ENCODE peak calls at places on chromosomes 7 and 10, in seven cellular contexts. Z is OCI-LY7; V is CD8-positive, alpha-beta T cell; E is ovary; J is uterus; X is transverse colon; R is IMR-90. P is an unnamed sample. For H3K9me3, the result is how much of the 10 kb centered on the place peaks cover.

GRCh38 chr10:123831259-123831658 is 60.3 kb downstream of the CPXM2 start:
- DNase-seq in Z (no peak), V (no peak), E (no peak), J (no peak), X (no peak), R (no peak), P (no peak)

GRCh38 chr10:77180104-77180503 is 457.5 kb downstream of the KCNMA1 start:
- DNase-seq in Z (no peak), V (no peak), E (no peak), J (no peak), X (no peak), R (no peak), P (no peak)

GRCh38 chr7:118109607-118110006 is 74.4 kb upstream of the LSM8 start:
- DNase-seq in Z (no peak), V (no peak), E (no peak), J (no peak), X (no peak), R (no peak), P (peak)

GRCh38 chr7:2100278-2101205 is 132.2 kb downstream of the MAD1L1 start:
- DNase-seq in Z (peak), V (no peak), E (no peak), J (no peak), X (no peak), R (no peak), P (no peak)

GRCh38 chr7:106646256-106646655 is 14.7 kb downstream of the CCDC71L start:
- DNase-seq in Z (no peak), V (no peak), E (no peak), J (no peak), X (no peak), R (no peak), P (no peak)

GRCh38 chr10:72625276-72625607 is 637 bp downstream of the MICU1 start:
- DNase-seq in Z (no peak), V (no peak), E (no peak), J (no peak), X (no peak), R (no peak), P (no peak)

GRCh38 chr7:71613316-71613715 is 481.4 kb downstream of the GALNT17 start:
- DNase-seq in Z (no peak), V (no peak), E (no peak), J (no peak), X (no peak), R (no peak), P (no peak)

GRCh38 chr7:101911800-101912705 is 94.6 kb downstream of the CUX1 start:
- DNase-seq in Z (no peak), V (no peak), E (peak), J (peak), X (peak), R (peak), P (no peak)

GRCh38 chr7:138036135-138036534 is 34.2 kb upstream of the CREB3L2 start:
- DNase-seq in Z (no peak), V (no peak), E (no peak), J (no peak), X (no peak), R (no peak), P (no peak)

GRCh38 chr7:45143616-45144015 is 14.0 kb upstream of the RAMP3 start:
- DNase-seq in Z (no peak), V (no peak), E (no peak), J (no peak), X (no peak), R (peak), P (no peak)

GRCh38 chr10:96960872-96961271 is 128.8 kb downstream of the LCOR start:
- DNase-seq in Z (no peak), V (no peak), E (no peak), J (no peak), X (no peak), R (peak), P (no peak)

GRCh38 chr7:102840404-102840803 is 72.4 kb upstream of the LRRC17 start:
- DNase-seq in Z (no peak), V (no peak), E (no peak), J (no peak), X (no peak), R (no peak), P (no peak)

GRCh38 chr10:97788552-97789442 is 17.0 kb upstream of the SFRP5 start:
- DNase-seq in Z (no peak), V (no peak), E (no peak), J (no peak), X (peak), R (no peak), P (peak)

GRCh38 chr7:69428089-69428488 is 170.2 kb upstream of the AUTS2 start:
- DNase-seq in Z (no peak), V (no peak), E (no peak), J (no peak), X (no peak), R (no peak), P (no peak)
- H3K9me3 ChIP-seq in Z (under half), V (under half), E (under half), J (under half), X (under half), R (under half), P (under half)

DNA sequence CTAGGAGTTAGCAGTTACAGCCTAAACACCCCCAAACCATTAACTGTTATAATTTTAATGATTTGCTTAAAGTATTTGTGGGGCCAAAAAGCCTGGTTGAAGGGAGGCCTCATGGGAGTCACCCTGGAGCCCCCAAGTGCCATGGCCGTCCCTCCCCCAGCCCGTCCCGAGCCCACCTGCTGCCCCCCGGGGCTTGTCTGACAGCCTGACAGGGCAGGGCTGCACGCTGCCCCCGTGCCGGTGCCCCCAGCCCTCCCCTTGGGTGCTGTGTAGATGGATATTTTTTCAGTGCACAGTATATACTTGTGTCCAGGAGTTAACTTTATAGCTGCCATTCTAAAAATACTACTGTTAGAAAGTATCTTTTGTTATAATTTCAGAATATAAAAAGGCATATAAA is 108.4 kb downstream of the CYTH3 start:
- DNase-seq in Z (no peak), V (no peak), E (no peak), J (no peak), X (no peak), R (no peak), P (peak)
- H3K27ac ChIP-seq in Z (no peak), V (no peak), E (no peak), J (no peak), X (no peak), R (no peak), P (no peak)

DNA sequence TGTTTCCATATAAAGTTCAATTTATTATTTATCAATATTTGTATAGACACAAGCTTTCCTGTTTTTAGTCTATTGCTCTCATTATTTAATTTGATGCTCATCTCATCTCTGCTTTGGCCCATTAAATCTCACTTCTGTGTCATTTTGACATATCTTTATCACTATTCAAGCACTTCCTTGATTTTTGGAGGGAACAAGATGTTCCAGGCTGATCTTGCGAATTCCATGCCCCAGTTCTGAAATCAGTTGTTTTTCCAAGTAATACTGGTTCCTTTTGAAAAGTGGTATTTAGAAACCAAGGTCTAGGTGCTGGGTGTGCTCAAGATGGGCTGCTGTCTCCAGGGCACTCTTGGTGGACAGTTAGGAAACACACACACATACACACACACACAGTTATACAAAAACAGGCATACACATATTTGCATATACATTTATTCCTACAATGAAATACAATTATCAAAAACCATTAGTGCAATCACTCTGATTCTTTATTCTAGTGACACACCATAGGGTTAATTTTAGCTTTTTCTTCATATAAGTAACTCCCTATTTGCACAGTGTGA is 4.4 kb upstream of the RBM33 start:
- DNase-seq in Z (no peak), V (no peak), E (no peak), J (no peak), X (no peak), R (no peak), P (no peak)
- H3K9me3 ChIP-seq in Z (under half), V (under half), E (under half), J (under half), X (under half), R (under half), P (under half)

GRCh38 chr10:60286436-60287023 is 103.1 kb downstream of the ANK3 start:
- DNase-seq in Z (no peak), V (no peak), E (no peak), J (no peak), X (no peak), R (no peak), P (no peak)

GRCh38 chr10:60290558-60290957 is 99.1 kb downstream of the ANK3 start:
- DNase-seq in Z (no peak), V (no peak), E (no peak), J (no peak), X (no peak), R (no peak), P (no peak)

GRCh38 chr10:60289800-60290199 is 99.9 kb downstream of the ANK3 start:
- DNase-seq in Z (no peak), V (no peak), E (no peak), J (no peak), X (no peak), R (no peak), P (no peak)

GRCh38 chr10:60291354-60291930 is 98.2 kb downstream of the ANK3 start:
- DNase-seq in Z (no peak), V (no peak), E (no peak), J (no peak), X (no peak), R (no peak), P (no peak)

DNA sequence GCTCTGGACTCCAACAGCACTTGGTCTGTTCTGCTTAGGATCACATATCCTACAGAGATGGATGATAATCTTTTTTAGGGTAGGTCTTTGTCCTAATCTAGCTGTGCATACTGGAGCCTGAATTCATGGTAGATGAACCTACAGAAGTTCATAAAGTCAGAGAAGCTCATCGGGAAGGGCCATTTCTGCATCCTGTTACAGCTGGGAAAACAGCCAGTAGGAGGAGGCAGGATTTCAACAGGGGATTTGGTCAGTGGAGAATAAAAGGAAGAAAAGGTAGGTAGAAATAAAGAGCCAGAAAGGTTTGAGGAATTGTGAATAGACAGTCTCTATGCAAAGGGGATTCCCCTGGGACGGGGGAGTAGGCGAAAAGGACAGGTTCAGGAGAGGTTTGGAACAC is 101.4 kb downstream of the ANK3 start:
- DNase-seq in Z (no peak), V (no peak), E (no peak), J (no peak), X (no peak), R (no peak), P (no peak)
- H3K27ac ChIP-seq in Z (no peak), V (no peak), E (no peak), J (no peak), X (no peak), R (no peak), P (no peak)

GRCh38 chr10:131779661-131780394 is 121.0 kb upstream of the PPP2R2D start:
- DNase-seq in Z (no peak), V (no peak), E (no peak), J (no peak), X (no peak), R (no peak), P (no peak)
- H3K9me3 ChIP-seq in Z (under half), V (under half), E (under half), J (under half), X (under half), R (half or more), P (under half)

GRCh38 chr7:29892231-29892630 is 85.9 kb downstream of the WIPF3 start:
- DNase-seq in Z (no peak), V (no peak), E (no peak), J (no peak), X (no peak), R (no peak), P (no peak)
- H3K27ac ChIP-seq in Z (no peak), V (no peak), E (no peak), J (no peak), X (no peak), R (no peak), P (no peak)

GRCh38 chr7:56493196-56493595 is 377.0 kb upstream of the NUPR2 start:
- DNase-seq in Z (no peak), V (no peak), E (no peak), J (no peak), X (no peak), R (no peak), P (no peak)
- H3K9me3 ChIP-seq in Z (under half), V (under half), E (under half), J (under half), X (under half), R (half or more), P (under half)

DNA sequence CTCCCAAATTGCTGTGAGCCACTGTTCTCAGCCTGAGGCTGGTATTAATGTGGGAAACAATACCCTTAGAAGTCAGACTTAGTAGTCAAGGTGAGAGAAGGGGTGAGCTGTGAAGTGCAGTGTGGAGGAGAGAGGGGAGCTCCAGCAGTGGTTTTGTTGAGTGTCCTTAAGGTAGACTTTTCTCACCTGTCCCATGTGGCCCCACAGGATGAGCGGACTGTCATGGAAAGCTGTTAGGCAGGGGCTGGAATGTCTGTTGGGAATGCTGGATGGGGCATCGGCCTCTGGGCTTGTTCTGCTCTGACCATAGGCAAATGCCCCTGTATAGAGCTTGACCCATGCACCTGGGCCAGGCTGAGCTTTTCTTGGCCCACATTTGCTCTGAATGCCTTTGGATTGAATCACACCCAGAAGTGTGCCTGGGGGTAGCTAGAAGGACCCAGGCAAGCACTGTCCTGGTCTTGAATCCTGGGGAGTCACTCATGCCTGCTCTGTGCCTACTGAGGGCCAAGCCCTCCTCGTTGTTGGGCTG is 36.3 kb upstream of the SH2D4B start:
- DNase-seq in Z (no peak), V (no peak), E (no peak), J (no peak), X (no peak), R (no peak), P (no peak)
- H3K27ac ChIP-seq in Z (no peak), V (peak), E (no peak), J (peak), X (peak), R (no peak), P (peak)

GRCh38 chr10:29671968-29672367 is 37.2 kb upstream of the SVIL start:
- DNase-seq in Z (no peak), V (no peak), E (no peak), J (no peak), X (no peak), R (no peak), P (no peak)

GRCh38 chr10:29680091-29680490 is 45.3 kb upstream of the SVIL start:
- DNase-seq in Z (no peak), V (no peak), E (no peak), J (no peak), X (no peak), R (no peak), P (no peak)

GRCh38 chr10:29676732-29677131 is 42.0 kb upstream of the SVIL start:
- DNase-seq in Z (no peak), V (no peak), E (no peak), J (no peak), X (no peak), R (no peak), P (no peak)

GRCh38 chr10:29681700-29682444 is 47.1 kb upstream of the SVIL start:
- DNase-seq in Z (peak), V (peak), E (no peak), J (no peak), X (no peak), R (no peak), P (no peak)

GRCh38 chr10:29675984-29676383 is 41.2 kb upstream of the SVIL start:
- DNase-seq in Z (no peak), V (no peak), E (no peak), J (no peak), X (no peak), R (no peak), P (no peak)
- H3K9me3 ChIP-seq in Z (under half), V (under half), E (under half), J (under half), X (under half), R (under half), P (under half)

GRCh38 chr7:74672343-74672915 is 14.9 kb downstream of the GTF2I start:
- DNase-seq in Z (no peak), V (no peak), E (no peak), J (no peak), X (no peak), R (no peak), P (no peak)
- H3K27ac ChIP-seq in Z (no peak), V (no peak), E (no peak), J (no peak), X (no peak), R (no peak), P (peak)